ENCODE peak calls at places on chromosomes 13 and 19, in four cellular contexts. B is activated naive CD4-positive, alpha-beta T cell treated with anti-CD3 and anti-CD28 coated beads for 36 hours; A is tibial nerve; D is globus pallidus. G is an unnamed sample.
A peak's percentile ranks its signal among the peaks of the same experiment; 100 is the strongest.

GRCh38 chr13:111095031-111095840 is 19.9 kb upstream of the ARHGEF7 start:
- DNase-seq in D (no peak), B (no peak), A (no peak), G (no peak)

GRCh38 chr19:676007-676342 is 217 bp upstream of the FSTL3 start:
- DNase-seq in D (no peak), B (no peak), A (no peak), G (no peak)

GRCh38 chr13:91144054-91144453 is 203.4 kb upstream of the MIR17HG start:
- DNase-seq in A (no peak), B (no peak), D (no peak), G (no peak)

GRCh38 chr13:96141032-96141431 is 51.1 kb downstream of the HS6ST3 start:
- DNase-seq in D (peak; percentile 58), A (no peak), B (no peak), G (no peak)

GRCh38 chr13:105991622-105992254 is 543.7 kb downstream of the EFNB2 start:
- DNase-seq in B (no peak), A (peak; percentile 26), D (peak; percentile 27), G (peak; percentile 20)

GRCh38 chr13:98986226-98986846 is 8.5 kb upstream of the DOCK9 start:
- DNase-seq in D (no peak), B (no peak), A (no peak), G (no peak)

GRCh38 chr13:92197669-92198068 is 799.2 kb downstream of the GPC5 start:
- DNase-seq in B (no peak), D (no peak), A (no peak), G (no peak)

GRCh38 chr13:20320885-20321284 is 88.8 kb upstream of the GJB6 start:
- DNase-seq in B (no peak), A (no peak), D (no peak), G (no peak)

GRCh38 chr19:56423985-56424353 is 19.8 kb downstream of the ZNF583 start:
- DNase-seq in D (no peak), B (no peak), A (no peak), G (no peak)

GRCh38 chr13:42894765-42895181 is 97.3 kb downstream of the EPSTI1 start:
- DNase-seq in D (no peak), B (no peak), A (no peak), G (peak; percentile 84)

GRCh38 chr19:55080121-55080914 is 4.6 kb downstream of the EPS8L1 start:
- DNase-seq in D (no peak), A (no peak), B (peak; percentile 78), G (no peak)

GRCh38 chr19:14089412-14089661 is 1.2 kb downstream of the SAMD1 start:
- DNase-seq in D (no peak), B (peak; percentile 33), A (no peak), G (no peak)

GRCh38 chr19:57648336-57649003 is 15.5 kb downstream of the ZNF211 start:
- DNase-seq in B (no peak), A (no peak), D (no peak), G (no peak)

GRCh38 chr13:113854238-113855011 is 9.5 kb downstream of the GAS6 start:
- DNase-seq in B (no peak), D (no peak), A (no peak), G (peak; percentile 71)

GRCh38 chr19:13095934-13096890 is 6.4 kb downstream of the LYL1 start:
- DNase-seq in A (no peak), B (peak; percentile 28), D (no peak), G (no peak)

GRCh38 chr19:15154002-15154612 is 46.7 kb downstream of the NOTCH3 start:
- DNase-seq in B (peak; percentile 68), D (no peak), A (no peak), G (no peak)

GRCh38 chr13:59774511-59774911 is 389.2 kb downstream of the DIAPH3 start:
- DNase-seq in A (no peak), D (no peak), B (no peak), G (no peak)

GRCh38 chr19:5063873-5064645 is 95.1 kb downstream of the KDM4B start:
- DNase-seq in B (no peak), D (no peak), A (no peak), G (no peak)

GRCh38 chr13:84684048-84684662 is 801.9 kb upstream of the SLITRK1 start:
- DNase-seq in B (no peak), A (no peak), D (no peak), G (no peak)

GRCh38 chr13:61358599-61358998 is 57.0 kb downstream of the PCDH20 start:
- DNase-seq in B (no peak), A (no peak), D (no peak), G (no peak)

GRCh38 chr13:27960362-27961226 is 8.5 kb downstream of the CDX2 start:
- DNase-seq in D (peak; percentile 11), A (no peak), B (peak; percentile 64), G (no peak)

GRCh38 chr19:46838160-46838559 is 12.5 kb downstream of the AP2S1 start:
- DNase-seq in A (no peak), D (no peak), B (no peak), G (no peak)

GRCh38 chr13:112885242-112885781 is 83.7 kb upstream of the MCF2L start:
- DNase-seq in A (no peak), D (no peak), B (no peak), G (no peak)

GRCh38 chr19:3801412-3802096 is 15.4 kb upstream of the MATK start:
- DNase-seq in D (no peak), A (no peak), B (peak; percentile 80), G (no peak)

GRCh38 chr19:34383599-34383998 is 18.6 kb downstream of the GPI start:
- DNase-seq in D (no peak), A (no peak), B (no peak), G (no peak)

GRCh38 chr13:49444517-49445395 is 682 bp downstream of the SETDB2 start:
- DNase-seq in A (no peak), D (peak; percentile 40), B (peak; percentile 50), G (peak; percentile 5)

GRCh38 chr13:62767473-62767872 is 1351.8 kb upstream of the PCDH20 start:
- DNase-seq in A (no peak), B (no peak), D (no peak), G (no peak)

GRCh38 chr13:21079206-21079605 is 17.8 kb upstream of the LATS2 start:
- DNase-seq in A (no peak), B (no peak), D (no peak), G (no peak)

GRCh38 chr13:100130092-100130491 is 41.2 kb downstream of the PCCA start:
- DNase-seq in B (no peak), A (no peak), D (peak; percentile 25), G (no peak)

GRCh38 chr13:99605417-99606321 is 104.4 kb downstream of the TM9SF2 start:
- DNase-seq in A (no peak), D (no peak), B (peak; percentile 59), G (no peak)

G was measured in brain pericyte.